ENCODE peak calls at places on chromosomes 13 and 19, in eight cellular contexts. One of them, this sample, is unnamed.

GRCh38 chr13:107427531-107427930 is 787.8 kb downstream of the LIG4 start:
- DNase-seq in GM06990: no peak
- DNase-seq in EH: no peak
- DNase-seq in CD4-positive, alpha-beta T cell: no peak
- DNase-seq in CD4-positive, CD25-positive, alpha-beta regulatory T cell: no peak
- DNase-seq in NCI-H1694: no peak
- DNase-seq in AG08396: no peak
- DNase-seq in effector memory CD4-positive, alpha-beta T cell: no peak
- DNase-seq in this sample: no peak

GRCh38 chr13:102317593-102317992 is 84.3 kb downstream of the FGF14 start:
- DNase-seq in CD4-positive, CD25-positive, alpha-beta regulatory T cell: no peak
- DNase-seq in EH: no peak
- DNase-seq in NCI-H1694: no peak
- DNase-seq in GM06990: no peak
- DNase-seq in AG08396: peak; percentile 17
- DNase-seq in CD4-positive, alpha-beta T cell: no peak
- DNase-seq in effector memory CD4-positive, alpha-beta T cell: no peak
- DNase-seq in this sample: no peak

GRCh38 chr19:42461700-42462324 is 19.1 kb upstream of the CXCL17 start:
- DNase-seq in GM06990: no peak
- DNase-seq in CD4-positive, CD25-positive, alpha-beta regulatory T cell: no peak
- DNase-seq in NCI-H1694: no peak
- DNase-seq in EH: no peak
- DNase-seq in effector memory CD4-positive, alpha-beta T cell: no peak
- DNase-seq in CD4-positive, alpha-beta T cell: no peak
- DNase-seq in AG08396: no peak
- DNase-seq in this sample: no peak

GRCh38 chr19:47646924-47647323 is 38.0 kb downstream of the BICRA start:
- DNase-seq in CD4-positive, alpha-beta T cell: no peak
- DNase-seq in AG08396: no peak
- DNase-seq in NCI-H1694: no peak
- DNase-seq in EH: no peak
- DNase-seq in CD4-positive, CD25-positive, alpha-beta regulatory T cell: no peak
- DNase-seq in GM06990: no peak
- DNase-seq in effector memory CD4-positive, alpha-beta T cell: no peak
- DNase-seq in this sample: no peak

GRCh38 chr19:37778613-37779138 is 710 bp downstream of the ZNF573 start:
- DNase-seq in EH: peak; percentile 4
- DNase-seq in NCI-H1694: no peak
- DNase-seq in effector memory CD4-positive, alpha-beta T cell: no peak
- DNase-seq in GM06990: no peak
- DNase-seq in CD4-positive, CD25-positive, alpha-beta regulatory T cell: no peak
- DNase-seq in CD4-positive, alpha-beta T cell: no peak
- DNase-seq in AG08396: peak; percentile 15
- DNase-seq in this sample: no peak

GRCh38 chr13:85970727-85971126 is 171.5 kb upstream of the SLITRK6 start:
- DNase-seq in AG08396: no peak
- DNase-seq in effector memory CD4-positive, alpha-beta T cell: no peak
- DNase-seq in GM06990: no peak
- DNase-seq in NCI-H1694: no peak
- DNase-seq in EH: no peak
- DNase-seq in CD4-positive, alpha-beta T cell: no peak
- DNase-seq in CD4-positive, CD25-positive, alpha-beta regulatory T cell: no peak
- DNase-seq in this sample: no peak

GRCh38 chr13:114025432-114026127 is 51.7 kb upstream of the C13orf46 start:
- DNase-seq in CD4-positive, alpha-beta T cell: no peak
- DNase-seq in EH: peak; percentile 47
- DNase-seq in NCI-H1694: no peak
- DNase-seq in CD4-positive, CD25-positive, alpha-beta regulatory T cell: no peak
- DNase-seq in effector memory CD4-positive, alpha-beta T cell: no peak
- DNase-seq in AG08396: peak; percentile 73
- DNase-seq in GM06990: peak; percentile 55
- DNase-seq in this sample: no peak

GRCh38 chr19:35303357-35303915 is 11.5 kb downstream of the MAG start:
- DNase-seq in EH: no peak
- DNase-seq in CD4-positive, alpha-beta T cell: no peak
- DNase-seq in GM06990: no peak
- DNase-seq in NCI-H1694: no peak
- DNase-seq in AG08396: no peak
- DNase-seq in effector memory CD4-positive, alpha-beta T cell: no peak
- DNase-seq in CD4-positive, CD25-positive, alpha-beta regulatory T cell: no peak
- DNase-seq in this sample: no peak

GRCh38 chr19:32874605-32875004 is 5.0 kb upstream of the SLC7A9 start:
- DNase-seq in CD4-positive, CD25-positive, alpha-beta regulatory T cell: no peak
- DNase-seq in GM06990: no peak
- DNase-seq in NCI-H1694: no peak
- DNase-seq in effector memory CD4-positive, alpha-beta T cell: no peak
- DNase-seq in EH: no peak
- DNase-seq in AG08396: no peak
- DNase-seq in CD4-positive, alpha-beta T cell: no peak
- DNase-seq in this sample: no peak

GRCh38 chr19:42942187-42942789 is 5.3 kb upstream of the PSG7 start:
- DNase-seq in effector memory CD4-positive, alpha-beta T cell: no peak
- DNase-seq in GM06990: no peak
- DNase-seq in NCI-H1694: no peak
- DNase-seq in CD4-positive, alpha-beta T cell: no peak
- DNase-seq in CD4-positive, CD25-positive, alpha-beta regulatory T cell: no peak
- DNase-seq in EH: no peak
- DNase-seq in AG08396: no peak
- DNase-seq in this sample: no peak

GRCh38 chr13:33153421-33154381 is 131.9 kb downstream of the STARD13 start:
- DNase-seq in CD4-positive, CD25-positive, alpha-beta regulatory T cell: no peak
- DNase-seq in effector memory CD4-positive, alpha-beta T cell: no peak
- DNase-seq in GM06990: no peak
- DNase-seq in CD4-positive, alpha-beta T cell: no peak
- DNase-seq in EH: peak; percentile 64
- DNase-seq in NCI-H1694: no peak
- DNase-seq in AG08396: no peak
- DNase-seq in this sample: no peak